ENCODE peak calls at places on chromosomes 11 and 22, in ten cellular contexts. One of them, this sample, is unnamed.
A peak's percentile ranks its signal among the peaks of the same experiment; 100 is the strongest.

GRCh38 chr22:17266261-17266971 is 47.2 kb upstream of the ADA2 start:
- DNase-seq in T follicular helper cell: no peak
- DNase-seq in neural progenitor cell: peak; percentile 92
- DNase-seq in ascending aorta: no peak
- DNase-seq in SW 1271: no peak
- DNase-seq in AG09319: no peak
- DNase-seq in MM.1S: no peak
- DNase-seq in amygdala: no peak
- DNase-seq in AG09309: no peak
- DNase-seq in heart left ventricle: peak; percentile 68
- DNase-seq in this sample: no peak

GRCh38 chr22:44463151-44463550 is 34.9 kb downstream of the RTL6 start:
- DNase-seq in SW 1271: no peak
- DNase-seq in MM.1S: no peak
- DNase-seq in amygdala: no peak
- DNase-seq in heart left ventricle: no peak
- DNase-seq in AG09319: no peak
- DNase-seq in neural progenitor cell: no peak
- DNase-seq in T follicular helper cell: no peak
- DNase-seq in ascending aorta: no peak
- DNase-seq in AG09309: no peak
- DNase-seq in this sample: no peak

GRCh38 chr11:34588701-34589100 is 32.2 kb upstream of the EHF start:
- DNase-seq in AG09319: no peak
- DNase-seq in neural progenitor cell: no peak
- DNase-seq in T follicular helper cell: no peak
- DNase-seq in AG09309: no peak
- DNase-seq in MM.1S: no peak
- DNase-seq in ascending aorta: no peak
- DNase-seq in heart left ventricle: no peak
- DNase-seq in SW 1271: no peak
- DNase-seq in amygdala: no peak
- DNase-seq in this sample: no peak

GRCh38 chr22:31790240-31790639 is 36.4 kb downstream of the DEPDC5 start:
- DNase-seq in T follicular helper cell: no peak
- DNase-seq in ascending aorta: no peak
- DNase-seq in amygdala: no peak
- DNase-seq in AG09309: no peak
- DNase-seq in AG09319: no peak
- DNase-seq in MM.1S: no peak
- DNase-seq in neural progenitor cell: no peak
- DNase-seq in heart left ventricle: no peak
- DNase-seq in SW 1271: no peak
- DNase-seq in this sample: no peak

GRCh38 chr11:14189874-14190273 is 169.1 kb downstream of the RRAS2 start:
- DNase-seq in T follicular helper cell: no peak
- DNase-seq in ascending aorta: peak; percentile 86
- DNase-seq in neural progenitor cell: no peak
- DNase-seq in AG09319: peak; percentile 47
- DNase-seq in heart left ventricle: no peak
- DNase-seq in amygdala: no peak
- DNase-seq in AG09309: no peak
- DNase-seq in SW 1271: no peak
- DNase-seq in MM.1S: no peak
- DNase-seq in this sample: no peak

GRCh38 chr11:67354314-67355022 is 1.1 kb upstream of the POLD4 start:
- DNase-seq in amygdala: no peak
- DNase-seq in heart left ventricle: peak; percentile 75
- DNase-seq in T follicular helper cell: no peak
- DNase-seq in AG09309: peak; percentile 89
- DNase-seq in SW 1271: peak; percentile 93
- DNase-seq in ascending aorta: peak; percentile 97
- DNase-seq in AG09319: peak; percentile 79
- DNase-seq in MM.1S: no peak
- DNase-seq in neural progenitor cell: peak; percentile 29
- DNase-seq in this sample: no peak

GRCh38 chr11:95933594-95933993 is 9.7 kb upstream of the MTMR2 start:
- DNase-seq in amygdala: no peak
- DNase-seq in ascending aorta: no peak
- DNase-seq in MM.1S: no peak
- DNase-seq in SW 1271: no peak
- DNase-seq in AG09319: no peak
- DNase-seq in T follicular helper cell: no peak
- DNase-seq in heart left ventricle: no peak
- DNase-seq in AG09309: no peak
- DNase-seq in neural progenitor cell: no peak
- DNase-seq in this sample: no peak

GRCh38 chr11:75303544-75304224 is 47.8 kb downstream of the ARRB1 start:
- DNase-seq in AG09309: no peak
- DNase-seq in SW 1271: no peak
- DNase-seq in MM.1S: no peak
- DNase-seq in amygdala: peak; percentile 63
- DNase-seq in ascending aorta: no peak
- DNase-seq in neural progenitor cell: no peak
- DNase-seq in AG09319: no peak
- DNase-seq in T follicular helper cell: no peak
- DNase-seq in heart left ventricle: no peak
- DNase-seq in this sample: peak; percentile 77

GRCh38 chr22:37222440-37222971 is 10.2 kb upstream of the SSTR3 start:
- DNase-seq in amygdala: no peak
- DNase-seq in SW 1271: no peak
- DNase-seq in heart left ventricle: no peak
- DNase-seq in neural progenitor cell: no peak
- DNase-seq in T follicular helper cell: no peak
- DNase-seq in MM.1S: peak; percentile 77
- DNase-seq in AG09319: no peak
- DNase-seq in AG09309: no peak
- DNase-seq in ascending aorta: no peak
- DNase-seq in this sample: no peak

This sample was measured in head of caudate nucleus.